ENCODE peak calls at places on chromosomes 11 and 22, in seven cellular contexts. I, A, C, Q, N, O and Y are unnamed samples.

GRCh38 chr11:10856689-10857603 is 907 bp downstream of the ZBED5 start:
- DNase-seq in A (no peak), N (peak; percentile 58), O (peak; percentile 27), C (peak; percentile 63), Q (peak; percentile 40), I (peak; percentile 22), Y (no peak)

GRCh38 chr11:102802341-102802740 is 4.4 kb upstream of the MMP1 start:
- DNase-seq in N (no peak), I (no peak), A (no peak), Q (no peak), C (no peak), O (peak; percentile 89), Y (peak; percentile 86)

GRCh38 chr11:125951731-125952130 is 5.9 kb downstream of the VSIG10L2 start:
- DNase-seq in O (no peak), C (no peak), Q (no peak), N (no peak), A (peak; percentile 20), I (no peak), Y (no peak)

GRCh38 chr22:38397189-38398097 is 57.6 kb downstream of the KCNJ4 start:
- DNase-seq in N (peak; percentile 65), C (no peak), I (no peak), Q (peak; percentile 23), A (peak; percentile 70), O (no peak), Y (no peak)

GRCh38 chr22:25029181-25029580 is 76.7 kb downstream of the KIAA1671 start:
- DNase-seq in I (no peak), A (no peak), Q (no peak), N (no peak), C (no peak), O (no peak), Y (no peak)

GRCh38 chr11:60924110-60924905 is at the start of gene TMEM132A:
- DNase-seq in A (peak; percentile 75), C (peak; percentile 76), N (peak; percentile 35), O (peak; percentile 59), I (peak; percentile 86), Q (no peak), Y (no peak)

GRCh38 chr11:122440783-122441701 is 214.5 kb upstream of the UBASH3B start:
- DNase-seq in Q (peak; percentile 50), N (no peak), A (peak; percentile 62), I (no peak), O (peak; percentile 1), C (peak; percentile 72), Y (no peak)

GRCh38 chr11:36540998-36541397 is 26.8 kb upstream of the RAG1 start:
- DNase-seq in A (no peak), C (no peak), I (no peak), N (peak; percentile 48), Q (no peak), O (peak; percentile 24), Y (peak; percentile 9)

GRCh38 chr11:15390857-15391256 is 276.1 kb downstream of the INSC start:
- DNase-seq in Q (no peak), A (no peak), I (no peak), C (no peak), N (no peak), O (no peak), Y (no peak)

GRCh38 chr22:29435236-29435635 is 3.1 kb upstream of the RFPL1 start:
- DNase-seq in A (no peak), I (no peak), C (no peak), Q (no peak), N (no peak), O (peak; percentile 21), Y (no peak)

GRCh38 chr11:33775832-33776231 is 1.5 kb upstream of the FBXO3 start:
- DNase-seq in Q (no peak), I (no peak), A (no peak), O (no peak), C (no peak), N (no peak), Y (no peak)

GRCh38 chr11:63782749-63783148 is 14.2 kb upstream of the ZFTA start:
- DNase-seq in A (no peak), N (no peak), Q (no peak), I (no peak), O (no peak), C (no peak), Y (no peak)

GRCh38 chr11:627273-627585 is 248 bp upstream of the SCT start:
- DNase-seq in A (no peak), I (no peak), C (no peak), N (no peak), Q (no peak), O (no peak), Y (no peak)

GRCh38 chr11:107702723-107703122 is 9.1 kb downstream of the SLN start:
- DNase-seq in O (no peak), I (no peak), N (no peak), A (no peak), Q (no peak), C (no peak), Y (no peak)

GRCh38 chr11:65448418-65449196 is 26.0 kb downstream of the NEAT1 start:
- DNase-seq in A (no peak), O (no peak), Q (no peak), I (peak; percentile 73), N (no peak), C (no peak), Y (no peak)

GRCh38 chr22:27601195-27601594 is 200.4 kb downstream of the MN1 start:
- DNase-seq in I (no peak), N (no peak), O (peak; percentile 58), Q (no peak), C (no peak), A (no peak), Y (no peak)

GRCh38 chr22:39967103-39967829 is 7.1 kb downstream of the TMA7B start:
- DNase-seq in A (no peak), C (no peak), N (no peak), Q (no peak), I (no peak), O (peak; percentile 66), Y (no peak)

GRCh38 chr11:8757533-8757932 is 74.9 kb downstream of the RPL27A start:
- DNase-seq in I (no peak), O (no peak), A (no peak), Q (no peak), N (no peak), C (no peak), Y (no peak)

GRCh38 chr11:8758619-8759169 is 76.1 kb downstream of the RPL27A start:
- DNase-seq in Q (no peak), O (no peak), A (no peak), C (no peak), I (no peak), N (no peak), Y (no peak)

GRCh38 chr11:8756201-8756600 is 73.6 kb downstream of the RPL27A start:
- DNase-seq in Q (no peak), I (no peak), C (no peak), A (no peak), O (no peak), N (no peak), Y (no peak)

GRCh38 chr11:8757047-8757446 is 74.5 kb downstream of the RPL27A start:
- DNase-seq in I (no peak), Q (no peak), O (peak; percentile 71), N (no peak), A (no peak), C (no peak), Y (no peak)

GRCh38 chr11:8754241-8754640 is 71.6 kb downstream of the RPL27A start:
- DNase-seq in Q (no peak), A (no peak), I (no peak), O (no peak), C (no peak), N (no peak), Y (no peak)
- TF ChIP-seq CTCF in Q (no peak), A (no peak), I (no peak), O (peak; percentile 14), C (no peak), N (no peak), Y (peak; percentile 31)

DNA sequence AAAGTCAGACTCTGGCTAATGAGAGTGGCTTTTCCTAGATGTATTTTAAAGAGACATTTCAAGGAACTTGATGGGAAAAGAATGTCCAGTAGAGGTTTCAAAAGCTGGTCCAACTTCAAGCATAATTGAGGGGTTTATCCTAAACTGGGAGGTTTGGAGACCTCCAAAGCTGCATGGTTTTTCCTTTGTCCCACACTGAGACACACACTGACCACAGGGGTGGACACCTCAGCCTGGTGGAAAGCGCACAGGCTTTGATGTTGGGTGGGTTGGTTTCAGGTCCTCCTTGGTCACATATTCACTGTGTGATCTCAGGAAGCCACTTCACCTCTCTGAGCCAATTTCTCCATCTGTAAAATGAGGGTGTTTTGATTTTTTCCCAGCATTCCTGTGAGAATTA is 4.0 kb downstream of the SPON1 start:
- DNase-seq in O (no peak), Q (no peak), I (no peak), A (no peak), N (no peak), C (no peak), Y (no peak)
- H3K4me3 ChIP-seq in O (no peak overlapping the region), Q (no peak overlapping the region), I (no peak overlapping the region), A (no peak overlapping the region), N (no peak overlapping the region), C (no peak overlapping the region), Y (no peak overlapping the region)

DNA sequence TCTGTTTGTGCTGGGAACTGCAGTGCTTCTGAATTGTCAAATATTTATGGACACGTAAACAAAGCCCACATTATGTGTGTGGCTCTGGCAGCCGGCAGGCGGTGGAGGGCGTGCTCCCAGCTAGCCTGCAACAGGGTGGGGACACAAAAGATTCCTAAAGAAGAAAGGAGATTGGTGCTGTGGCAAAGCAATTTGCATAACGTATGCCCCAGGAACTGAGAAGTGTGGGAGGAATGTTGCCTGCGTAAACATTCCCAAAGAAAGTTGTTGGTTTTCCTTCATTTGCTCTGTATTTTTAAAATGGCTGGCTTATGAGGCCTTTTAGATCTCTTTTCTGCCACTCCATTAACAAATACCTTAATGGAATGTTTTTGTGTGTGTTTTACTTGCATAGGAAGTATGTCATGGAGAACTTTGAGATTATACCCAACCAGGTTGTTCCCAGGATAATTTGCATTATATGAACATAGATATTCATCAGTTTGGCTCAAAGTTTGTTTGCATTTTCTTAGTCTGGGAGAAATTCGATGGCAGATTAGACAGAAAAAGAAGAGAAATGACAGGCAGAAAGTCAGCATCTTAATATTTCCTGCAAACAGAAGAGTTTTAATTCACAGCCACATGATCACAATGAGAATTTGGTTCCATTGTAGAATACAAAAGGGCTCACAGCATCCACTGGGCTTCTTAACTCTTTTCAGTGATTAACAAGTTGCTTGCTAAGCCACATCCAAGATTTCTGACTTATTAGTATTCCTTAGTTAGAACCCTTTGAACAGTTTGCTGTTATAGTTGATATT is 41.8 kb upstream of the DLAT start:
- DNase-seq in A (no peak), C (peak; percentile 84), N (no peak), I (peak; percentile 43), O (peak; percentile 67), Q (no peak), Y (no peak)
- TF ChIP-seq CTCF in A (no peak), C (no peak), N (no peak), I (peak; percentile 47), O (no peak), Q (peak; percentile 34), Y (no peak)

GRCh38 chr22:50216684-50217520 is 16.1 kb downstream of the SELENOO start:
- DNase-seq in I (no peak), C (no peak), Q (no peak), N (no peak), A (no peak), O (no peak), Y (no peak)

GRCh38 chr22:50217543-50218152 is 16.8 kb downstream of the SELENOO start:
- DNase-seq in Q (no peak), A (no peak), N (no peak), I (no peak), C (no peak), O (no peak), Y (no peak)

GRCh38 chr22:50219800-50220602 is 19.2 kb downstream of the SELENOO start:
- DNase-seq in C (no peak), N (no peak), A (no peak), O (no peak), I (no peak), Q (no peak), Y (no peak)

GRCh38 chr22:50218996-50219727 is 18.4 kb downstream of the SELENOO start:
- DNase-seq in A (peak; percentile 90), I (peak; percentile 79), N (no peak), C (peak; percentile 97), Q (peak; percentile 73), O (peak; percentile 51), Y (peak; percentile 50)

GRCh38 chr22:50218153-50218995 is 17.6 kb downstream of the SELENOO start:
- DNase-seq in Q (no peak), A (no peak), I (no peak), C (no peak), N (no peak), O (no peak), Y (no peak)
- H3K4me3 ChIP-seq in Q (no peak overlapping the region), A (no peak overlapping the region), I (no peak overlapping the region), C (no peak overlapping the region), N (no peak overlapping the region), O (no peak overlapping the region), Y (no peak overlapping the region)